ENCODE peak calls at places on chromosomes 12 and 14, in six cellular contexts. M, B, C, J, N and W are unnamed samples.

GRCh38 chr12:59972941-59973340 is 377.1 kb downstream of the SLC16A7 start:
- DNase-seq in C (no peak), B (no peak), M (no peak), J (no peak), N (peak; percentile 91), W (no peak)

GRCh38 chr14:83300454-83301064 is 1766.9 kb upstream of the SEL1L start:
- DNase-seq in J (no peak), N (peak; percentile 43), C (no peak), B (peak; percentile 47), M (no peak), W (no peak)

GRCh38 chr14:61563880-61564622 is 131.3 kb upstream of the HIF1A start:
- DNase-seq in M (no peak), C (no peak), N (no peak), B (no peak), J (no peak), W (no peak)

GRCh38 chr12:49086116-49086515 is 8.5 kb downstream of the DHH start:
- DNase-seq in M (no peak), B (no peak), C (no peak), J (no peak), N (no peak), W (no peak)

GRCh38 chr14:88829188-88829587 is 4.7 kb downstream of the TTC8 start:
- DNase-seq in N (no peak), B (no peak), C (no peak), M (no peak), J (no peak), W (no peak)

GRCh38 chr12:113860950-113861349 is 105.2 kb downstream of the RBM19 start:
- DNase-seq in J (no peak), B (peak; percentile 32), N (no peak), C (no peak), M (no peak), W (no peak)

GRCh38 chr12:30829876-30830275 is 75.1 kb upstream of the CAPRIN2 start:
- DNase-seq in B (no peak), J (no peak), M (no peak), C (no peak), N (no peak), W (no peak)

GRCh38 chr12:85784096-85784720 is 52.0 kb downstream of the RASSF9 start:
- DNase-seq in N (peak; percentile 75), C (no peak), J (no peak), M (no peak), B (no peak), W (no peak)

GRCh38 chr12:34389378-34390170 is 367.3 kb downstream of the ALG10 start:
- DNase-seq in C (no peak), J (no peak), N (no peak), B (no peak), M (peak; percentile 25), W (peak; percentile 56)

GRCh38 chr12:7498832-7499231 is 4.7 kb downstream of the CD163 start:
- DNase-seq in B (no peak), M (no peak), J (no peak), N (no peak), C (no peak), W (no peak)

GRCh38 chr12:1013618-1014489 is 22.8 kb downstream of the ERC1 start:
- DNase-seq in J (no peak), C (no peak), B (no peak), N (peak; percentile 65), M (no peak), W (no peak)

GRCh38 chr14:104387000-104387384 is 192.6 kb upstream of the C14orf180 start:
- DNase-seq in B (no peak), M (peak; percentile 33), J (no peak), N (no peak), C (no peak), W (peak; percentile 66)

GRCh38 chr12:113271853-113272561 is 50.7 kb downstream of the TPCN1 start:
- DNase-seq in N (no peak), M (peak; percentile 83), B (peak; percentile 24), C (peak; percentile 77), J (no peak), W (peak; percentile 82)

GRCh38 chr14:50944647-50945413 is 547 bp upstream of the PYGL start:
- DNase-seq in C (no peak), B (no peak), M (no peak), N (peak; percentile 84), J (no peak), W (peak; percentile 74)

GRCh38 chr14:51442513-51443175 is 202.6 kb downstream of the TMX1 start:
- DNase-seq in C (no peak), B (no peak), J (no peak), M (no peak), N (peak; percentile 97), W (no peak)

GRCh38 chr14:50719911-50720759 is 52.0 kb upstream of the SAV1 start:
- DNase-seq in C (no peak), M (no peak), J (no peak), B (no peak), N (no peak), W (no peak)

GRCh38 chr12:115338566-115339294 is 654.8 kb upstream of the TBX3 start:
- DNase-seq in N (peak; percentile 60), B (peak; percentile 6), M (no peak), C (no peak), J (no peak), W (no peak)

GRCh38 chr14:49972199-49972671 is 79.4 kb downstream of the ARF6 start:
- DNase-seq in J (no peak), B (no peak), M (no peak), N (peak; percentile 90), C (peak; percentile 36), W (no peak)

GRCh38 chr12:16939871-16940306 is 333.9 kb upstream of the LMO3 start:
- DNase-seq in C (no peak), J (no peak), M (no peak), B (peak; percentile 93), N (peak; percentile 81), W (no peak)

GRCh38 chr14:20427231-20428009 is 8.5 kb downstream of the KLHL33 start:
- DNase-seq in C (no peak), B (no peak), J (no peak), N (peak; percentile 61), M (no peak), W (no peak)

GRCh38 chr12:32690927-32691326 is 11.8 kb downstream of the DNM1L start:
- DNase-seq in J (no peak), C (no peak), N (no peak), B (no peak), M (no peak), W (no peak)

DNA sequence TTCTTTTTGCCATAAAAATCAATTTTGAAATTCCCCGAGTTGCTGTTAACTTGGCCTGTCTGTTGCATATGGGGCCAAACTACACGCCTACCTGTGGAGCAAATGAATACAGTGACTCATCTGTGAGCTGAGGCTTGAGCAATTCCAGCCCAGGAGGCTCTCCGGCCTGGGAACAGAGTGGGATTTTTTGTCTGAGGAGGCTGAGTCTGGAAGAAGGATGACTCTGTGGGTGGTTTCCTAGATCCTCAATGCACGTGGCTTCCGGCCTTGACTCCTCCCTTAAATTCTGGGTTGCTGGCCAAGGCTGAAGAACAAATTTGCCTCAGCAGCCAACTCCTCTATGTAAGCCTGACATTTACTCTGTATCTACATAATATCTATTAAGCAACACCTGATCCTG is 124.1 kb downstream of the SSPN start:
- DNase-seq in N (peak; percentile 77), C (peak; percentile 35), M (no peak), B (no peak), J (no peak), W (no peak)
- H3K27ac ChIP-seq in N (peak overlapping the region; percentile 84), C (no peak overlapping the region), M (no peak overlapping the region), B (no peak overlapping the region), J (peak overlapping the region; percentile 5), W (no peak overlapping the region)

GRCh38 chr12:57881035-57881973 is 34.8 kb upstream of the CTDSP2 start:
- DNase-seq in M (no peak), J (no peak), N (no peak), B (no peak), C (peak; percentile 67), W (no peak)
- H3K27ac ChIP-seq in M (no peak overlapping the region), J (peak overlapping the region; percentile 68), N (no peak overlapping the region), B (no peak overlapping the region), C (peak overlapping the region; percentile 87), W (no peak overlapping the region)

GRCh38 chr14:24368562-24369252 is 723 bp downstream of the NFATC4 start:
- DNase-seq in C (no peak), N (no peak), M (peak; percentile 70), B (peak; percentile 87), J (no peak), W (no peak)

GRCh38 chr14:24367506-24368214 is at the start of gene NFATC4:
- DNase-seq in C (peak; percentile 49), N (peak; percentile 83), J (no peak), M (no peak), B (peak; percentile 98), W (peak; percentile 82)

GRCh38 chr14:24368215-24368561 is 204 bp downstream of the NFATC4 start:
- DNase-seq in J (no peak), C (no peak), M (no peak), B (peak; percentile 60), N (no peak), W (no peak)

GRCh38 chr14:24369907-24370687 is 2.1 kb downstream of the NFATC4 start:
- DNase-seq in N (no peak), C (no peak), J (no peak), M (no peak), B (no peak), W (no peak)

GRCh38 chr14:24369463-24369862 is 1.5 kb downstream of the NFATC4 start:
- DNase-seq in C (no peak), J (no peak), N (no peak), M (no peak), B (no peak), W (no peak)
- H3K27ac ChIP-seq in C (peak overlapping the region; percentile 76), J (peak overlapping the region; percentile 93), N (no peak overlapping the region), M (peak overlapping the region; percentile 59), B (no peak overlapping the region), W (no peak overlapping the region)

GRCh38 chr12:19953734-19954133 is 414.6 kb upstream of the PDE3A start:
- DNase-seq in J (no peak), B (no peak), N (no peak), C (no peak), M (no peak), W (no peak)

GRCh38 chr12:19951664-19952063 is 416.7 kb upstream of the PDE3A start:
- DNase-seq in N (no peak), M (no peak), J (no peak), B (no peak), C (no peak), W (no peak)

GRCh38 chr12:19959353-19959752 is 409.0 kb upstream of the PDE3A start:
- DNase-seq in J (no peak), C (no peak), N (no peak), M (no peak), B (no peak), W (no peak)

GRCh38 chr12:19957578-19957977 is 410.8 kb upstream of the PDE3A start:
- DNase-seq in B (no peak), N (no peak), J (no peak), M (no peak), C (no peak), W (no peak)

GRCh38 chr12:19954163-19954562 is 414.2 kb upstream of the PDE3A start:
- DNase-seq in J (no peak), M (no peak), N (no peak), C (no peak), B (no peak), W (no peak)
- H3K27ac ChIP-seq in J (no peak overlapping the region), M (no peak overlapping the region), N (no peak overlapping the region), C (no peak overlapping the region), B (no peak overlapping the region), W (no peak overlapping the region)

GRCh38 chr12:82931349-82932116 is 244.8 kb downstream of the TMTC2 start:
- DNase-seq in C (no peak), J (no peak), M (no peak), B (peak; percentile 25), N (peak; percentile 49), W (no peak)
- H3K27ac ChIP-seq in C (no peak overlapping the region), J (peak overlapping the region; percentile 71), M (no peak overlapping the region), B (peak overlapping the region; percentile 33), N (peak overlapping the region; percentile 23), W (no peak overlapping the region)